ENCODE peak calls at places on chromosomes 2 and 18, in seven cellular contexts. S, O, K, T, R, F and C are unnamed samples.

GRCh38 chr2:62474173-62474572 is 31.8 kb downstream of the TMEM17 start:
- DNase-seq in S (no peak), O (no peak), K (no peak), F (no peak), R (no peak), T (no peak), C (no peak)

GRCh38 chr2:128326296-128326790 is 7.7 kb upstream of the HS6ST1 start:
- DNase-seq in T (no peak), R (no peak), S (no peak), F (no peak), O (peak; percentile 20), K (no peak), C (no peak)

GRCh38 chr2:219886615-219887014 is 259.2 kb downstream of the SLC4A3 start:
- DNase-seq in S (no peak), O (no peak), T (no peak), K (no peak), F (no peak), R (no peak), C (no peak)

GRCh38 chr2:67526283-67526682 is 129.2 kb downstream of the ETAA1 start:
- DNase-seq in O (no peak), T (no peak), R (no peak), S (no peak), F (no peak), K (no peak), C (no peak)

GRCh38 chr2:67476808-67477790 is 80.0 kb downstream of the ETAA1 start:
- DNase-seq in O (no peak), R (no peak), F (peak; percentile 62), S (no peak), T (peak; percentile 57), K (no peak), C (no peak)

GRCh38 chr2:231666171-231667095 is 41.9 kb upstream of the PTMA start:
- DNase-seq in K (peak; percentile 98), F (peak; percentile 51), T (peak; percentile 97), S (peak; percentile 95), O (peak; percentile 95), R (peak; percentile 98), C (peak; percentile 93)

GRCh38 chr2:23925702-23926288 is 1.1 kb downstream of the ATAD2B start:
- DNase-seq in K (no peak), S (peak; percentile 43), T (peak; percentile 75), R (peak; percentile 57), O (peak; percentile 63), F (peak; percentile 88), C (peak; percentile 41)

GRCh38 chr2:174195253-174195652 is 53.1 kb downstream of the OLA1 start:
- DNase-seq in S (no peak), O (no peak), F (no peak), T (no peak), R (no peak), K (no peak), C (no peak)

GRCh38 chr2:157751462-157752058 is 122.9 kb upstream of the ACVR1C start:
- DNase-seq in S (peak; percentile 47), O (no peak), F (peak; percentile 13), T (no peak), R (no peak), K (no peak), C (no peak)

GRCh38 chr2:172087191-172087779 is 2.0 kb downstream of the DLX1 start:
- DNase-seq in F (no peak), T (peak; percentile 16), K (no peak), S (no peak), R (no peak), O (no peak), C (peak; percentile 3)

GRCh38 chr18:75390854-75391253 is 36.6 kb downstream of the SMIM21 start:
- DNase-seq in S (no peak), T (no peak), R (no peak), F (no peak), O (no peak), K (no peak), C (no peak)
- H3K4me3 ChIP-seq in S (no peak overlapping the region), T (no peak overlapping the region), R (no peak overlapping the region), F (no peak overlapping the region), O (no peak overlapping the region), K (no peak overlapping the region), C (no peak overlapping the region)

GRCh38 chr2:163734911-163735691 is 707 bp downstream of the FIGN start:
- DNase-seq in F (peak; percentile 32), O (no peak), R (no peak), K (no peak), S (no peak), T (no peak), C (no peak)
- H3K4me3 ChIP-seq in F (peak overlapping the region; percentile 84), O (peak overlapping the region; percentile 45), R (peak overlapping the region; percentile 65), K (peak overlapping the region; percentile 66), S (peak overlapping the region; percentile 82), T (peak overlapping the region; percentile 43), C (peak overlapping the region; percentile 80)

GRCh38 chr18:5197461-5197860 is 404 bp upstream of the AKAIN1 start:
- DNase-seq in K (no peak), T (no peak), S (no peak), R (no peak), F (no peak), O (no peak), C (no peak)
- H3K4me3 ChIP-seq in K (no peak overlapping the region), T (no peak overlapping the region), S (no peak overlapping the region), R (no peak overlapping the region), F (no peak overlapping the region), O (no peak overlapping the region), C (no peak overlapping the region)

DNA sequence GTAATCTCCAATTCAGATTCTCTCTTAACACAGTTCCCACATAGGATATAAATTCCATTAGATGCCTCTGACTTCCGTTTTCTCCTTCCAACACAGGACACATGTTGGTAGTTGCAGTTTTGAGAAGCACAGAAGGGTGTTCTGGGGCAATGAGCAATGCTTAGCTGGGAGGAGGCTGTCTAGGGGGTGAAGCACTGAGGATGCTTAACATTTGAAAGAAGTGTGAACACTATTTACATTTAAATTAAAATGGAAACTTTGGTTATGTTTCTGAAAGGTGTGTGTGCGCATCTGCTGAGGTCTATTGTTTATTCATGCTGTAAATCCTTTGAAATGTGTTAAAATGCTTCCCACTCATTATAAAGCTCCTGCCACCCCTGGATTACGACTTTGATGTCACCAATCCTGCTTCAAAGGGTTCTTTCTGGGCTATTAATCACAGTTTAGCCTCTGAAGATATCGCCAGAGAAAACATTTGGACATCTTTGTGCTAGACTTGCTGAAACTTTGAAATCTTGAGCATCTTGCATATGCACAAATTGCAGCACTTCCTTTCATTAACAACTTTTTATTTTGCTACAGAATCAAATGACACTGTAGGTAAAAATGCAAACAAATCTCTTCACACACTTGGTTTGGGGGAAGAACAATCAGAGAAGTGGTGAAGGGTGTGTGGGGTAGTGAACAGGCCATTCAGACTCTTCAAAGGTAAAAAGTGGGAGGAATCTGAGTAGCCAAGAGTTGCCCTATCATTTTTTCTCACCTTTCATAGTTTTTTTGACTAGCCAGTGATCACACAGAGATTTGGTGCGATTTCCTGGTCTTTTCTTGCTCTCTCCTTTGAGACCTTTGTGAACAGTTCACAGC is 258.4 kb downstream of the MYO3B start:
- DNase-seq in R (no peak), T (no peak), K (no peak), S (no peak), F (no peak), O (no peak), C (no peak)
- H3K4me3 ChIP-seq in R (no peak overlapping the region), T (no peak overlapping the region), K (no peak overlapping the region), S (no peak overlapping the region), F (no peak overlapping the region), O (no peak overlapping the region), C (no peak overlapping the region)

DNA sequence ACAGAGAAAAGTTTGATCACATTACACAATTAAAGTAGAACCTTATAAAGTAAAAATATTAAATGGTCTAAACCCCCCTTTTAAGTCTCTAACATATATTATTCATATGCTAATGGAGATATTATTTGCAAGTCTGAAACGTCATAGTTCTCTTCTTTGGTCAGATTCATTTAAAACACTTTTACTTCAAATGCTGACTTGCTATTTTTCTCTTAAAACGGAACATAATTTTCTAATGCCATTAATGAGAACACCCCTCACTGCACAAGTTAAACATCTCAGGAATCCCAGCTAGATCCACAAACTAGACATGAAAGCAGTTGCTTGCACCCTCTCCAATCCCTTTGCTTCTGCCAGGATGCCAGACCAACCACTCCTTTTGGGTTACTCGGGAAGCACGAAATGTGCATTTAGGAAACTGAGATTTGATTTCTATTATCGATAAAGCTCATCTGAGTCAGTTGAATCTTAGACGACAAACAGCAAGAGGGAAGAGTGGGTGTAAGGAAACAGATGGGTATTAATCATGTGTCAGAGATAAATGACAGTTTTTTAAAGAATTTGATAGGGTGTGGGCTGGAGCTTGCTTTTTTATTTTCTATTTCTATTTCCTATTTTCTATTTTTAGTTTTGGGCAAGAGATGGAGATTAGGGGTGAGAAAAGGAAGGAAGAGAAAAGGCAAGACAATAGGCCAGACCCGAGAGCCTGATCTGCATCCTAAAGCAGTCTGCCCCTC is 1.5 kb downstream of the ADD2 start:
- DNase-seq in O (no peak), F (no peak), S (no peak), K (no peak), T (no peak), R (no peak), C (no peak)
- H3K4me3 ChIP-seq in O (no peak overlapping the region), F (peak overlapping the region; percentile 86), S (peak overlapping the region; percentile 61), K (peak overlapping the region; percentile 46), T (no peak overlapping the region), R (peak overlapping the region; percentile 30), C (peak overlapping the region; percentile 2)

DNA sequence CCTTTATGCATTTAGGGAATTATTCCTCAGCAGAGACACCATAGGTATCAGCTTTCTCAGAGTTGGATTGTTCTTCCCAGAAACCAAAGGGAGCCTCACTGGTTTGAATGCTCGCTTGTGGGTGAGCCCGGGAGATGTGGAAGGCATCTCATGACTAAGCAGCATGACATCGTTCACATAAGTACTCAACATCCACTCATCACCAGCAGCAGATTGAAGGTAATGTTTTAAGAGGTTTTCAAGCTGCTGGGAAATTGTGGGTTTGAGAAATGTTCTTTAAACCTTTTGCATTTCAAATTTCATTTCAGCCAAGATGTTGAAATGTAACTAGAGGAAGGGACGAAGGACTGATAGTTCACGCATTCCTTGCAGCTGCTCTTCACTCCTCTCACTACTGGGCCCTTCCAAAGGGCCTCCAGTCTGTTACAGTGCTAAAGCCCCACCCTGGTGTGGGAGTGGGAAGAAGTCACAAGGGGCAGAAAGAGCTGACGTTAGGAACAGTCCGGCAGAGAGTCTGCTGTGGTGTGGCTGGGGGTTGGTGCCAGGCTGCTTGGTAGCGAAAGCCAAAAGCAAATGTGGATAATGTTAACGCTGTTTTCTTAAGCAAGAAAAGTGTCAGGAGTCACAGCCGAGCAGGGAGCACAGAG is 324.5 kb upstream of the EPHA4 start:
- DNase-seq in F (no peak), T (no peak), R (peak; percentile 22), S (peak; percentile 29), K (no peak), O (peak; percentile 30), C (peak; percentile 15)
- H3K4me3 ChIP-seq in F (no peak overlapping the region), T (no peak overlapping the region), R (no peak overlapping the region), S (no peak overlapping the region), K (no peak overlapping the region), O (no peak overlapping the region), C (no peak overlapping the region)

GRCh38 chr2:237629188-237629534 is 1.8 kb downstream of the LRRFIP1 start:
- DNase-seq in O (no peak), T (no peak), K (no peak), R (no peak), F (no peak), S (no peak), C (no peak)
- H3K4me3 ChIP-seq in O (no peak overlapping the region), T (no peak overlapping the region), K (no peak overlapping the region), R (no peak overlapping the region), F (no peak overlapping the region), S (peak overlapping the region; percentile 80), C (no peak overlapping the region)

GRCh38 chr2:72361042-72361441 is 213.4 kb upstream of the CYP26B1 start:
- DNase-seq in R (no peak), S (no peak), F (no peak), T (no peak), K (no peak), O (no peak), C (no peak)
- H3K4me3 ChIP-seq in R (no peak overlapping the region), S (no peak overlapping the region), F (no peak overlapping the region), T (no peak overlapping the region), K (no peak overlapping the region), O (no peak overlapping the region), C (no peak overlapping the region)